ENCODE peak calls at places on chromosome 15, in eight cellular contexts. E, T, J, X, M, U, Q and D are unnamed samples.
A peak's percentile ranks its signal among the peaks of the same experiment; 100 is the strongest.

GRCh38 chr15:80242132-80242769 is 9.8 kb downstream of the CTXND1 start:
- DNase-seq in X (no peak), M (peak; percentile 51), U (peak; percentile 55), Q (peak; percentile 20), J (peak; percentile 24), E (peak; percentile 46), T (no peak), D (no peak)

GRCh38 chr15:90191795-90192494 is 9.2 kb upstream of the SEMA4B start:
- DNase-seq in T (peak; percentile 64), X (peak; percentile 80), M (peak; percentile 89), U (peak; percentile 60), Q (no peak), E (peak; percentile 46), J (peak; percentile 61), D (no peak)

GRCh38 chr15:69530234-69530633 is 77.6 kb downstream of the RPLP1 start:
- DNase-seq in X (no peak), E (no peak), T (no peak), U (no peak), Q (no peak), M (no peak), J (no peak), D (no peak)

GRCh38 chr15:72935521-72935920 is 116.7 kb upstream of the NEO1 start:
- DNase-seq in U (no peak), X (no peak), T (no peak), E (no peak), M (no peak), Q (no peak), J (no peak), D (no peak)

GRCh38 chr15:55977225-55977624 is 16.2 kb downstream of the NEDD4 start:
- DNase-seq in X (no peak), M (no peak), Q (no peak), T (no peak), U (no peak), E (no peak), J (peak; percentile 56), D (no peak)

GRCh38 chr15:51121631-51122225 is 27.0 kb upstream of the TNFAIP8L3 start:
- DNase-seq in X (no peak), U (no peak), E (no peak), M (no peak), T (no peak), J (no peak), Q (no peak), D (no peak)

GRCh38 chr15:87619161-87619960 is 637.2 kb downstream of the NTRK3 start:
- DNase-seq in Q (no peak), J (no peak), T (peak; percentile 7), U (no peak), M (no peak), E (peak; percentile 94), X (no peak), D (no peak)

GRCh38 chr15:60795889-60796288 is 316.9 kb upstream of the ICE2 start:
- DNase-seq in X (no peak), Q (no peak), E (no peak), U (peak; percentile 65), T (no peak), M (no peak), J (no peak), D (no peak)

GRCh38 chr15:31390777-31391486 is 64.3 kb downstream of the KLF13 start:
- DNase-seq in J (no peak), E (peak; percentile 44), U (peak; percentile 7), M (no peak), X (no peak), T (no peak), Q (no peak), D (peak; percentile 33)

GRCh38 chr15:77475898-77476297 is 55.2 kb downstream of the HMG20A start:
- DNase-seq in M (no peak), X (no peak), U (no peak), Q (no peak), T (no peak), J (no peak), E (no peak), D (no peak)

GRCh38 chr15:90851114-90851513 is 17.3 kb upstream of the FURIN start:
- DNase-seq in E (no peak), Q (no peak), M (no peak), U (no peak), X (no peak), T (no peak), J (no peak), D (no peak)

GRCh38 chr15:25534293-25534692 is 95.5 kb upstream of the UBE3A start:
- DNase-seq in X (no peak), E (no peak), U (no peak), J (no peak), T (no peak), Q (no peak), M (no peak), D (no peak)

GRCh38 chr15:31078461-31078860 is 23.1 kb downstream of the TRPM1 start:
- DNase-seq in E (no peak), U (no peak), T (no peak), X (no peak), Q (no peak), M (no peak), J (no peak), D (no peak)

GRCh38 chr15:77607111-77607893 is 25.4 kb downstream of the LINGO1 start:
- DNase-seq in X (no peak), T (no peak), Q (no peak), E (peak; percentile 18), M (no peak), J (no peak), U (no peak), D (no peak)

GRCh38 chr15:74130089-74130848 is at the start of gene ISLR2:
- DNase-seq in T (peak; percentile 69), E (peak; percentile 35), X (no peak), Q (no peak), U (no peak), J (no peak), M (no peak), D (peak; percentile 50)

GRCh38 chr15:78638658-78639314 is 2.2 kb downstream of the CHRNB4 start:
- DNase-seq in X (no peak), E (peak; percentile 45), J (peak; percentile 29), U (peak; percentile 70), T (no peak), M (peak; percentile 63), Q (peak; percentile 90), D (peak; percentile 83)

GRCh38 chr15:75192307-75192706 is 9.4 kb upstream of the C15orf39 start:
- DNase-seq in X (no peak), M (no peak), E (no peak), J (no peak), U (no peak), T (no peak), Q (no peak), D (no peak)

GRCh38 chr15:25169318-25169717 is 214.5 kb downstream of the SNRPN start:
- DNase-seq in Q (no peak), M (no peak), T (peak; percentile 57), X (no peak), E (no peak), U (no peak), J (no peak), D (peak; percentile 16)

GRCh38 chr15:26641144-26641543 is 131.7 kb downstream of the GABRB3 start:
- DNase-seq in Q (no peak), T (no peak), U (no peak), M (no peak), X (no peak), J (no peak), E (no peak), D (no peak)

GRCh38 chr15:85563328-85563727 is 182.9 kb downstream of the AKAP13 start:
- DNase-seq in T (no peak), U (no peak), J (no peak), X (no peak), Q (no peak), M (no peak), E (peak; percentile 86), D (no peak)

GRCh38 chr15:80411788-80412288 is 7.7 kb downstream of the ARNT2 start:
- DNase-seq in Q (no peak), E (no peak), T (no peak), M (no peak), U (no peak), J (no peak), X (no peak), D (no peak)

GRCh38 chr15:81002254-81003022 is 1.7 kb downstream of the TLNRD1 start:
- DNase-seq in Q (no peak), T (peak; percentile 88), J (no peak), U (no peak), X (peak; percentile 38), M (no peak), E (no peak), D (no peak)

GRCh38 chr15:59632714-59633113 is 21.1 kb downstream of the GCNT3 start:
- DNase-seq in J (no peak), T (no peak), Q (peak; percentile 6), E (no peak), M (no peak), X (no peak), U (no peak), D (no peak)

GRCh38 chr15:48358229-48358641 is 27.0 kb downstream of the DUT start:
- DNase-seq in Q (no peak), M (peak; percentile 19), E (peak; percentile 58), X (no peak), U (peak; percentile 35), J (peak; percentile 50), T (no peak), D (no peak)

GRCh38 chr15:41930221-41930866 is 36.5 kb upstream of the SPTBN5 start:
- DNase-seq in J (peak; percentile 79), U (no peak), X (peak; percentile 70), E (peak; percentile 95), T (no peak), Q (no peak), M (no peak), D (no peak)
- TF ChIP-seq CTCF in J (peak; percentile 7), U (peak; percentile 16), X (no peak), E (peak; percentile 43), T (peak; percentile 43), Q (no peak), M (no peak), D (no peak)

GRCh38 chr15:43511012-43511885 is 6.2 kb upstream of the MAP1A start:
- DNase-seq in Q (peak; percentile 16), E (no peak), X (no peak), J (no peak), U (no peak), T (no peak), M (peak; percentile 51), D (no peak)
- TF ChIP-seq CTCF in Q (peak; percentile 26), E (peak; percentile 33), X (no peak), J (no peak), U (peak; percentile 22), T (no peak), M (peak; percentile 66), D (no peak)

GRCh38 chr15:64681424-64682024 is 93.9 kb downstream of the RBPMS2 start:
- DNase-seq in X (no peak), U (peak; percentile 58), J (peak; percentile 49), M (peak; percentile 44), Q (peak; percentile 38), E (peak; percentile 71), T (no peak), D (no peak)
- TF ChIP-seq CTCF in X (peak; percentile 66), U (peak; percentile 54), J (peak; percentile 79), M (peak; percentile 72), Q (peak; percentile 80), E (peak; percentile 81), T (peak; percentile 83), D (peak; percentile 28)

DNA sequence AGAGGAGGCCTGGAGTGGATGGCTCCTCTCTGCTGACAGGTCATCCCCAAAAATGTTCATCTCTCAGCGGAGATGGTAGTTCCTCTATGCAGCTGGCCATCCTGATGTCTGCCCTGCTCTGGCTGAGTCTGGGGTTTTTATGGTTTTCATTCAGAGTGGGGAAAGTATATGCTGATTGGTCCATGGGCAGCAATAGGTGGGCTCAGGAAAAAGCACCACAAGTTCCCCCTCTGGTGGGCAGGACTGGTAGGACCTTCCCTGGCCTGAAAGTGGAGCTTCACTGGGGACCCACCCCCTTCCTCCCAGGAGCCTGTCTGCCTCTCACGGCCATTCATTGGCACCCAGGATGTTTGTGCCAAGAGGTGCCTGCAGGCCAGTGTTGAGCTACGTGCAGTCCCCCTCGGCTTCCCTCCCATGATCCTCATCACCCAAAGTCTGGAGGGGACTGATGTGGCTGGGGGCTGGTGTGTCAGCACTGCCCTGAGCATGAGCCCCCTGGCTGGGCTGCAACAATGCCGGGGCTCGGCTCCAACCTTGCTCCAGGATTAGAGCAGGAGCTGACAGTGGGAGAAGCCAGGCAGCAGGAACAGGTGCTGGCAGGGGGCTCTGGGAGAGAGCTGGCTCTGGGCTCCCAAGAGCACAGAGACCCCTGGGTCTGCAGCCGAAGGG is 13.1 kb upstream of the BLOC1S6 start:
- DNase-seq in U (no peak), J (no peak), T (peak; percentile 48), Q (peak; percentile 69), X (no peak), M (peak; percentile 55), E (peak; percentile 20), D (peak; percentile 77)
- TF ChIP-seq CTCF in U (no peak), J (peak; percentile 30), T (no peak), Q (peak; percentile 68), X (no peak), M (peak; percentile 38), E (peak; percentile 52), D (peak; percentile 63)